ENCODE peak calls at places on chromosome 2, in nine cellular contexts. P is head of caudate nucleus; O is D341Med; H is SJSA1; A is mesendoderm; E is HuH-7.5; X is stimulated activated CD4-positive, alpha-beta T cell treated with anti-CD3 and anti-CD28 coated beads, TNF-alpha, amount 100 ng/mL, for 48 hours; D is NCI-H1417; S is lower lobe of right lung. N is an unnamed sample.

GRCh38 chr2:104572856-104573255 is 281.1 kb upstream of the POU3F3 start:
- DNase-seq in P (no peak), O (no peak), H (no peak), A (no peak), E (no peak), X (no peak), D (no peak), S (no peak), N (no peak)

GRCh38 chr2:99880148-99880983 is 262.0 kb downstream of the AFF3 start:
- DNase-seq in P (no peak), O (no peak), H (peak), A (no peak), E (no peak), X (no peak), D (peak), S (no peak), N (peak)

GRCh38 chr2:182252534-182252933 is 174.3 kb downstream of the PDE1A start:
- DNase-seq in P (no peak), O (no peak), H (no peak), A (peak), E (no peak), X (no peak), D (no peak), S (no peak), N (no peak)

GRCh38 chr2:105872142-105872728 is 127.5 kb downstream of the NCK2 start:
- DNase-seq in P (no peak), O (no peak), H (no peak), A (no peak), E (no peak), X (no peak), D (no peak), S (no peak), N (no peak)

GRCh38 chr2:106062627-106063026 is 131.5 kb downstream of the UXS1 start:
- DNase-seq in P (no peak), O (no peak), H (no peak), A (no peak), E (no peak), X (no peak), D (no peak), S (no peak), N (peak)

GRCh38 chr2:212892193-212892592 is 259.2 kb downstream of the IKZF2 start:
- DNase-seq in P (no peak), O (peak), H (peak), A (peak), E (no peak), X (no peak), D (peak), S (no peak), N (peak)

GRCh38 chr2:10668402-10669012 is 21.3 kb downstream of the NOL10 start:
- DNase-seq in P (no peak), O (no peak), H (peak), A (peak), E (no peak), X (no peak), D (peak), S (no peak), N (peak)

GRCh38 chr2:233813236-233814062 is 35.3 kb downstream of the MROH2A start:
- DNase-seq in P (no peak), O (no peak), H (no peak), A (no peak), E (no peak), X (no peak), D (no peak), S (peak), N (no peak)